ENCODE peak calls at places on chromosomes 4 and X, in five cellular contexts. Q is HEK293T; S is prostate gland; U is stimulated activated CD4-positive, alpha-beta T cell treated with anti-CD3 and anti-CD28 coated beads, Interleukin-4, amount 100 ng/mL, for 48 hours; H is psoas muscle. Y is an unnamed sample.

GRCh38 chr4:76296421-76296820 is 10.1 kb upstream of the STBD1 start:
- DNase-seq in Q (no peak), S (no peak), U (no peak), H (no peak), Y (no peak)

GRCh38 chr4:107760281-107760947 is 40.4 kb upstream of the PAPSS1 start:
- DNase-seq in Q (no peak), S (no peak), U (no peak), H (no peak), Y (peak; percentile 19)

GRCh38 chrX:106670631-106671030 is 55.9 kb upstream of the RNF128 start:
- DNase-seq in Q (no peak), S (no peak), U (no peak), H (no peak), Y (no peak)

GRCh38 chr4:118718511-118719170 is 33.4 kb downstream of the METTL14 start:
- DNase-seq in Q (no peak), S (no peak), U (no peak), H (no peak), Y (no peak)

GRCh38 chr4:74768857-74769525 is 25.3 kb downstream of the BTC start:
- DNase-seq in Q (no peak), S (no peak), U (no peak), H (no peak), Y (no peak)

GRCh38 chr4:31467781-31468180 is 747.6 kb downstream of the PCDH7 start:
- DNase-seq in Q (no peak), S (no peak), U (no peak), H (no peak), Y (no peak)

GRCh38 chr4:122827258-122827887 is 742 bp downstream of the FGF2 start:
- DNase-seq in Q (peak; percentile 69), S (no peak), U (peak; percentile 4), H (peak; percentile 79), Y (peak; percentile 63)

GRCh38 chr4:5456296-5456845 is 252.0 kb downstream of the EVC2 start:
- DNase-seq in Q (no peak), S (no peak), U (no peak), H (no peak), Y (no peak)